ENCODE peak calls at places on chromosomes 6 and 20, in seven cellular contexts. One of them, this sample, is unnamed.

GRCh38 chr6:146543940-146544661 is 468 bp downstream of the RAB32 start:
- DNase-seq in Panc1: no peak
- DNase-seq in Caco-2: peak
- DNase-seq in uterus: no peak
- DNase-seq in testis: peak
- DNase-seq in heart right ventricle: no peak
- DNase-seq in fibroblast of mammary gland: peak
- DNase-seq in this sample: peak

GRCh38 chr6:142680308-142680707 is 264.7 kb downstream of the HIVEP2 start:
- DNase-seq in Caco-2: no peak
- DNase-seq in fibroblast of mammary gland: peak
- DNase-seq in heart right ventricle: no peak
- DNase-seq in testis: no peak
- DNase-seq in uterus: no peak
- DNase-seq in Panc1: no peak
- DNase-seq in this sample: no peak

GRCh38 chr20:53080969-53081871 is 109.1 kb downstream of the TSHZ2 start:
- DNase-seq in Panc1: peak
- DNase-seq in testis: no peak
- DNase-seq in Caco-2: peak
- DNase-seq in uterus: no peak
- DNase-seq in heart right ventricle: no peak
- DNase-seq in fibroblast of mammary gland: peak
- DNase-seq in this sample: peak

GRCh38 chr20:43843096-43843964 is 71.3 kb upstream of the TOX2 start:
- DNase-seq in Caco-2: peak
- DNase-seq in Panc1: no peak
- DNase-seq in uterus: no peak
- DNase-seq in heart right ventricle: no peak
- DNase-seq in fibroblast of mammary gland: peak
- DNase-seq in testis: no peak
- DNase-seq in this sample: peak

GRCh38 chr20:49948809-49949507 is 12.8 kb downstream of the RNF114 start:
- DNase-seq in Panc1: no peak
- DNase-seq in heart right ventricle: no peak
- DNase-seq in fibroblast of mammary gland: peak
- DNase-seq in Caco-2: no peak
- DNase-seq in testis: no peak
- DNase-seq in uterus: no peak
- DNase-seq in this sample: no peak

GRCh38 chr6:89433637-89434499 is 916 bp downstream of the ANKRD6 start:
- DNase-seq in Panc1: no peak
- DNase-seq in heart right ventricle: peak
- DNase-seq in Caco-2: no peak
- DNase-seq in testis: peak
- DNase-seq in fibroblast of mammary gland: no peak
- DNase-seq in uterus: peak
- DNase-seq in this sample: peak

GRCh38 chr6:142417331-142417750 is 115.5 kb downstream of the ADGRG6 start:
- DNase-seq in heart right ventricle: no peak
- DNase-seq in Panc1: no peak
- DNase-seq in testis: no peak
- DNase-seq in Caco-2: no peak
- DNase-seq in uterus: no peak
- DNase-seq in fibroblast of mammary gland: no peak
- DNase-seq in this sample: no peak

GRCh38 chr20:49676581-49677291 is 36.9 kb downstream of the B4GALT5 start:
- DNase-seq in fibroblast of mammary gland: peak
- DNase-seq in Panc1: no peak
- DNase-seq in uterus: no peak
- DNase-seq in Caco-2: no peak
- DNase-seq in heart right ventricle: no peak
- DNase-seq in testis: no peak
- DNase-seq in this sample: peak

GRCh38 chr6:11386323-11386722 is 151.2 kb upstream of the TMEM170B start:
- DNase-seq in Panc1: no peak
- DNase-seq in fibroblast of mammary gland: no peak
- DNase-seq in testis: no peak
- DNase-seq in Caco-2: no peak
- DNase-seq in uterus: no peak
- DNase-seq in heart right ventricle: no peak
- DNase-seq in this sample: no peak

GRCh38 chr20:51639206-51639832 is 96.8 kb upstream of the NFATC2 start:
- DNase-seq in uterus: peak
- DNase-seq in fibroblast of mammary gland: peak
- DNase-seq in Panc1: no peak
- DNase-seq in testis: peak
- DNase-seq in heart right ventricle: peak
- DNase-seq in Caco-2: peak
- DNase-seq in this sample: peak

GRCh38 chr20:20368414-20369352 is 779 bp downstream of the INSM1 start:
- DNase-seq in heart right ventricle: no peak
- DNase-seq in testis: no peak
- DNase-seq in uterus: no peak
- DNase-seq in Panc1: no peak
- DNase-seq in fibroblast of mammary gland: peak
- DNase-seq in Caco-2: no peak
- DNase-seq in this sample: no peak
- H3K4me3 ChIP-seq in heart right ventricle: peak
- H3K4me3 ChIP-seq in testis: peak
- H3K4me3 ChIP-seq in uterus: no peak
- H3K4me3 ChIP-seq in Panc1: peak
- H3K4me3 ChIP-seq in fibroblast of mammary gland: no peak
- H3K4me3 ChIP-seq in Caco-2: peak
- H3K4me3 ChIP-seq in this sample: peak

GRCh38 chr6:66161546-66162108 is 454.6 kb upstream of the EYS start:
- DNase-seq in testis: no peak
- DNase-seq in uterus: no peak
- DNase-seq in Caco-2: no peak
- DNase-seq in fibroblast of mammary gland: no peak
- DNase-seq in Panc1: no peak
- DNase-seq in heart right ventricle: no peak
- DNase-seq in this sample: no peak
- TF ChIP-seq CTCF in testis: no peak
- TF ChIP-seq CTCF in uterus: no peak
- TF ChIP-seq CTCF in Caco-2: no peak
- TF ChIP-seq CTCF in fibroblast of mammary gland: no peak
- TF ChIP-seq CTCF in Panc1: no peak
- TF ChIP-seq CTCF in heart right ventricle: no peak
- TF ChIP-seq CTCF in this sample: no peak

GRCh38 chr6:31083742-31084354 is 28.5 kb downstream of the C6orf15 start:
- DNase-seq in heart right ventricle: no peak
- DNase-seq in fibroblast of mammary gland: peak
- DNase-seq in Caco-2: no peak
- DNase-seq in uterus: no peak
- DNase-seq in Panc1: no peak
- DNase-seq in testis: peak
- DNase-seq in this sample: peak

GRCh38 chr6:31090973-31091364 is 21.4 kb downstream of the C6orf15 start:
- DNase-seq in fibroblast of mammary gland: no peak
- DNase-seq in heart right ventricle: no peak
- DNase-seq in uterus: no peak
- DNase-seq in Panc1: no peak
- DNase-seq in Caco-2: no peak
- DNase-seq in testis: no peak
- DNase-seq in this sample: no peak

GRCh38 chr6:31090275-31090972 is 22.0 kb downstream of the C6orf15 start:
- DNase-seq in testis: no peak
- DNase-seq in heart right ventricle: no peak
- DNase-seq in fibroblast of mammary gland: no peak
- DNase-seq in Caco-2: no peak
- DNase-seq in uterus: no peak
- DNase-seq in Panc1: no peak
- DNase-seq in this sample: no peak

GRCh38 chr6:31087494-31088089 is 24.8 kb downstream of the C6orf15 start:
- DNase-seq in uterus: peak
- DNase-seq in fibroblast of mammary gland: peak
- DNase-seq in Caco-2: peak
- DNase-seq in Panc1: no peak
- DNase-seq in heart right ventricle: peak
- DNase-seq in testis: peak
- DNase-seq in this sample: peak

GRCh38 chr6:31086788-31087440 is 25.5 kb downstream of the C6orf15 start:
- DNase-seq in fibroblast of mammary gland: peak
- DNase-seq in uterus: no peak
- DNase-seq in Caco-2: no peak
- DNase-seq in testis: no peak
- DNase-seq in Panc1: no peak
- DNase-seq in heart right ventricle: no peak
- DNase-seq in this sample: peak
- H3K4me3 ChIP-seq in fibroblast of mammary gland: no peak
- H3K4me3 ChIP-seq in uterus: no peak
- H3K4me3 ChIP-seq in Caco-2: no peak
- H3K4me3 ChIP-seq in testis: no peak
- H3K4me3 ChIP-seq in Panc1: no peak
- H3K4me3 ChIP-seq in heart right ventricle: no peak
- H3K4me3 ChIP-seq in this sample: no peak

DNA sequence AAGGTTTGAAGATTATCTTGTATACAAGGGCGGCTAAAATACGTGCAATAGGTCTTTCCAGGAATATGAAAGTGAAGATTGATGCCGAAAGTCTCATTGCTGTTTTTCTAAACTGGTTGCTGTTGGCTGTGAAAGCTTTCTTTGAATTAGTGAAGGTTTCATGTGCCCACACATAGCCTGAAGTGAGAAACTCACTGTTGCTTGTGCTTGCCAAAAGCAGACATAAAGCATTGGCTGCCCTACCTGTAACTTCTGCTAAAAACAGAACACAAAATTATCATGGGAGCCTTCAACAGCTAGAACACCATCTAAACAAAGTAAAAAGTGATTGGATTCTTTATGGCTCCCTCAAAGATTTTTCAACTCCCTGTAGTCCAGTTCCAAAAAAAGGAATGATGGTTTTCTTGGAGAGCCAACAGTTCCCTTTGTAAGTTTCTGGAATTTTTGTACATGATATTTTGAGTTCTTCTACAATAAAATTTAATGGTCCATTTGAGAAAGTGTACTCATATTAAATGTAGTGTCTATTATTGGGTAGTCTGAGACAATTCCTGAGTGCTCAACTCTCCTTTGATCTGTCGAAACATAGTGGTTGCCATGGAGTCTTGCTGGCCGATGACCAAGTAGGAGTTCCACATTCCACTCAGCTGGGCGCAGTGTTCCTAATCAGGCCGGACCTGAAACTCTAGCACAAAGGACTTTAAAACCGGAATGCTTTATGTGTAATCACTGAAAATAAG is 68.5 kb downstream of the PLEKHG1 start:
- DNase-seq in Panc1: no peak
- DNase-seq in fibroblast of mammary gland: peak
- DNase-seq in uterus: peak
- DNase-seq in testis: peak
- DNase-seq in heart right ventricle: peak
- DNase-seq in Caco-2: peak
- DNase-seq in this sample: peak
- TF ChIP-seq CTCF in Panc1: no peak
- TF ChIP-seq CTCF in fibroblast of mammary gland: peak
- TF ChIP-seq CTCF in uterus: no peak
- TF ChIP-seq CTCF in testis: no peak
- TF ChIP-seq CTCF in heart right ventricle: no peak
- TF ChIP-seq CTCF in Caco-2: no peak
- TF ChIP-seq CTCF in this sample: peak

GRCh38 chr6:158707826-158708225 is 58.0 kb downstream of the SYTL3 start:
- DNase-seq in Caco-2: no peak
- DNase-seq in testis: peak
- DNase-seq in uterus: no peak
- DNase-seq in fibroblast of mammary gland: no peak
- DNase-seq in heart right ventricle: no peak
- DNase-seq in Panc1: no peak
- DNase-seq in this sample: no peak
- H3K4me3 ChIP-seq in Caco-2: no peak
- H3K4me3 ChIP-seq in testis: no peak
- H3K4me3 ChIP-seq in uterus: peak
- H3K4me3 ChIP-seq in fibroblast of mammary gland: no peak
- H3K4me3 ChIP-seq in heart right ventricle: peak
- H3K4me3 ChIP-seq in Panc1: no peak
- H3K4me3 ChIP-seq in this sample: no peak

DNA sequence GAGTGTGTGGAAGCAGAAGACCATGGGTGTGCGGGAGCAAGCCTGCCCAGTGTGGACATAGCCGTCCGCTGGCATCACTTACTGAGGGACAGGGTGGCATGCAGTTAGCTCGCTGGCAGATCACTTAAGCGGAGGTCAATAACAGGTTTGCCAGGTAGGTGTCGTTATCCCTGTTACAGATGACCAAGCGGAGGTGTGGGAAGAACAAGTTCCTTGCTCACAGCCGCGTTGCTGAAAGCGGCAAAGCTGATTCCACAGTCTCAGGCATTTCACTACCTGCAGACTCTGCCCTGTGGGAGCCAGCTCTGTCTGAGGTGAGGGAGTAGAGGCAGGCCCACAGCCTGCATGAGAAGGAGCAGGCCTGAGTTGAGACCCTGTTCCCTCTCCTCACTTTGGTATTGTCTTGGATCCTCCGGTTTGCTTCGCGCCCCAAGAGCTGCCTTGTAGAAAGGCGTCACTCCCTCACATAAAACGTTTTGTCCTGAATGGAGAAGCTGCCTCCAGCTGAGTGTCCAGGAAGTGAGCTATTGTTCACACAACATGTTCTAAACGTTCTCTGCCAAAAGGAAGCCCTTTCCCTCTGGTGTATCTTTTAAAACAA is 96.9 kb downstream of the TCP11 start:
- DNase-seq in fibroblast of mammary gland: peak
- DNase-seq in heart right ventricle: no peak
- DNase-seq in Caco-2: no peak
- DNase-seq in Panc1: no peak
- DNase-seq in testis: peak
- DNase-seq in uterus: no peak
- DNase-seq in this sample: peak
- TF ChIP-seq CTCF in fibroblast of mammary gland: no peak
- TF ChIP-seq CTCF in heart right ventricle: no peak
- TF ChIP-seq CTCF in Caco-2: no peak
- TF ChIP-seq CTCF in Panc1: no peak
- TF ChIP-seq CTCF in testis: no peak
- TF ChIP-seq CTCF in uterus: no peak
- TF ChIP-seq CTCF in this sample: no peak

GRCh38 chr6:27901801-27902200 is 10.4 kb downstream of the OR2B2 start:
- DNase-seq in uterus: no peak
- DNase-seq in testis: no peak
- DNase-seq in heart right ventricle: no peak
- DNase-seq in fibroblast of mammary gland: peak
- DNase-seq in Panc1: no peak
- DNase-seq in Caco-2: no peak
- DNase-seq in this sample: peak
- H3K4me3 ChIP-seq in uterus: no peak
- H3K4me3 ChIP-seq in testis: no peak
- H3K4me3 ChIP-seq in heart right ventricle: no peak
- H3K4me3 ChIP-seq in fibroblast of mammary gland: no peak
- H3K4me3 ChIP-seq in Panc1: peak
- H3K4me3 ChIP-seq in Caco-2: no peak
- H3K4me3 ChIP-seq in this sample: no peak